ENCODE peak calls at places on chromosome 15, in nine cellular contexts. Q is Panc1, X is MM.1S, W is fibroblast of villous mesenchyme, K is ovary, O is upper lobe of left lung, G is choroid plexus epithelial cell, J is AG10803, F is lung. D is an unnamed sample.

GRCh38 chr15:51718199-51718598 is 19.3 kb downstream of the LYSMD2 start:
- DNase-seq in Q (no peak), X (no peak), W (no peak), K (no peak), O (no peak), G (no peak), J (peak), F (no peak), D (no peak)

GRCh38 chr15:49273734-49274318 is 103.8 kb downstream of the GALK2 start:
- DNase-seq in Q (no peak), X (no peak), W (peak), K (no peak), O (no peak), G (peak), J (peak), F (no peak), D (no peak)

GRCh38 chr15:100083572-100083971 is 258.2 kb downstream of the ADAMTS17 start:
- DNase-seq in Q (no peak), X (no peak), W (no peak), K (no peak), O (no peak), G (no peak), J (no peak), F (peak), D (no peak)

GRCh38 chr15:48380183-48380582 is 49.0 kb downstream of the DUT start:
- DNase-seq in Q (no peak), X (no peak), W (no peak), K (no peak), O (no peak), G (no peak), J (no peak), F (no peak), D (no peak)

GRCh38 chr15:78264304-78265136 is at the start of gene DNAJA4:
- DNase-seq in Q (no peak), X (no peak), W (peak), K (peak), O (peak), G (peak), J (peak), F (peak), D (no peak)

GRCh38 chr15:78399081-78399480 is 38.9 kb upstream of the IREB2 start:
- DNase-seq in Q (no peak), X (no peak), W (peak), K (no peak), O (no peak), G (peak), J (peak), F (no peak), D (no peak)

GRCh38 chr15:96542130-96542770 is 211.8 kb downstream of the NR2F2 start:
- DNase-seq in Q (no peak), X (no peak), W (no peak), K (no peak), O (no peak), G (no peak), J (no peak), F (no peak), D (no peak)

GRCh38 chr15:52295421-52295991 is at the start of gene MYO5C:
- DNase-seq in Q (no peak), X (peak), W (no peak), K (peak), O (peak), G (no peak), J (no peak), F (peak), D (no peak)

GRCh38 chr15:86231864-86232801 is 152.5 kb downstream of the AGBL1 start:
- DNase-seq in Q (no peak), X (peak), W (peak), K (no peak), O (peak), G (peak), J (peak), F (no peak), D (no peak)

GRCh38 chr15:82186748-82187415 is 75.7 kb downstream of the EFL1 start:
- DNase-seq in Q (no peak), X (no peak), W (no peak), K (no peak), O (no peak), G (no peak), J (no peak), F (no peak), D (no peak)

GRCh38 chr15:41940441-41940857 is 31.9 kb downstream of the EHD4 start:
- DNase-seq in Q (peak), X (no peak), W (peak), K (no peak), O (no peak), G (peak), J (peak), F (no peak), D (no peak)

GRCh38 chr15:63491116-63491817 is 13.1 kb upstream of the USP3 start:
- DNase-seq in Q (no peak), X (no peak), W (peak), K (no peak), O (no peak), G (no peak), J (peak), F (no peak), D (no peak)

GRCh38 chr15:94203321-94203720 is 28.0 kb upstream of the MCTP2 start:
- DNase-seq in Q (no peak), X (no peak), W (peak), K (no peak), O (no peak), G (no peak), J (no peak), F (no peak), D (no peak)

GRCh38 chr15:77402740-77403379 is 17.0 kb downstream of the PEAK1 start:
- DNase-seq in Q (no peak), X (no peak), W (peak), K (no peak), O (no peak), G (peak), J (peak), F (no peak), D (no peak)

GRCh38 chr15:39976291-39977274 is 42.7 kb downstream of the EIF2AK4 start:
- DNase-seq in Q (no peak), X (no peak), W (peak), K (peak), O (peak), G (peak), J (peak), F (no peak), D (no peak)

GRCh38 chr15:90121086-90121485 is 18.8 kb upstream of the IDH2 start:
- DNase-seq in Q (no peak), X (no peak), W (no peak), K (no peak), O (no peak), G (no peak), J (no peak), F (no peak), D (no peak)

GRCh38 chr15:93298901-93299300 is 209.9 kb upstream of the RGMA start:
- DNase-seq in Q (no peak), X (no peak), W (no peak), K (no peak), O (no peak), G (no peak), J (no peak), F (no peak), D (no peak)

GRCh38 chr15:100879046-100879445 is 585 bp upstream of the ALDH1A3 start:
- DNase-seq in Q (no peak), X (no peak), W (no peak), K (no peak), O (no peak), G (peak), J (no peak), F (no peak), D (no peak)

GRCh38 chr15:31434418-31435255 is 108.0 kb downstream of the KLF13 start:
- DNase-seq in Q (no peak), X (peak), W (peak), K (peak), O (peak), G (peak), J (peak), F (peak), D (no peak)

GRCh38 chr15:100947760-100948429 is 28.7 kb downstream of the LRRK1 start:
- DNase-seq in Q (no peak), X (no peak), W (no peak), K (no peak), O (no peak), G (peak), J (no peak), F (no peak), D (no peak)

GRCh38 chr15:68642491-68642845 is 63.7 kb downstream of the CORO2B start:
- DNase-seq in Q (no peak), X (no peak), W (no peak), K (peak), O (no peak), G (peak), J (no peak), F (no peak), D (no peak)

GRCh38 chr15:60017538-60018199 is 13.6 kb downstream of the FOXB1 start:
- DNase-seq in Q (no peak), X (peak), W (no peak), K (no peak), O (no peak), G (peak), J (no peak), F (no peak), D (no peak)

GRCh38 chr15:68489426-68489825 is 57.5 kb upstream of the ITGA11 start:
- DNase-seq in Q (no peak), X (no peak), W (no peak), K (no peak), O (no peak), G (no peak), J (peak), F (no peak), D (no peak)

GRCh38 chr15:58453931-58454793 is 22.4 kb downstream of the LIPC start:
- DNase-seq in Q (no peak), X (no peak), W (no peak), K (no peak), O (no peak), G (no peak), J (no peak), F (no peak), D (no peak)

GRCh38 chr15:31098491-31098917 is 3.0 kb downstream of the TRPM1 start:
- DNase-seq in Q (no peak), X (no peak), W (no peak), K (no peak), O (no peak), G (no peak), J (no peak), F (no peak), D (no peak)

GRCh38 chr15:70504305-70504951 is 258.9 kb downstream of the UACA start:
- DNase-seq in Q (no peak), X (peak), W (peak), K (peak), O (no peak), G (peak), J (peak), F (no peak), D (no peak)

GRCh38 chr15:64856429-64857145 is 14.9 kb downstream of the PLEKHO2 start:
- DNase-seq in Q (no peak), X (no peak), W (peak), K (peak), O (no peak), G (peak), J (peak), F (no peak), D (no peak)

GRCh38 chr15:39362832-39363561 is 217.9 kb upstream of the THBS1 start:
- DNase-seq in Q (no peak), X (no peak), W (peak), K (no peak), O (no peak), G (peak), J (peak), F (no peak), D (peak)

GRCh38 chr15:68849477-68849876 is 28.8 kb upstream of the ANP32A start:
- DNase-seq in Q (no peak), X (no peak), W (no peak), K (no peak), O (no peak), G (no peak), J (no peak), F (no peak), D (no peak)

GRCh38 chr15:87736921-87737389 is 519.6 kb downstream of the NTRK3 start:
- DNase-seq in Q (no peak), X (peak), W (no peak), K (no peak), O (no peak), G (no peak), J (peak), F (no peak), D (no peak)
- H3K4me3 ChIP-seq in Q (no peak), X (peak), W (no peak), K (no peak), O (no peak), G (no peak), J (no peak), F (no peak), D (no peak)

GRCh38 chr15:75204340-75205063 is 2.8 kb downstream of the C15orf39 start:
- DNase-seq in Q (peak), X (peak), W (peak), K (peak), O (peak), G (peak), J (peak), F (peak), D (peak)
- TF ChIP-seq CTCF in Q (peak), X (peak), W (peak), K (peak), O (peak), G (peak), J (peak), F (peak), D (peak)

GRCh38 chr15:25659251-25659650 is 203.9 kb downstream of the ATP10A start:
- DNase-seq in Q (no peak), X (no peak), W (no peak), K (no peak), O (peak), G (no peak), J (no peak), F (no peak), D (no peak)
- H3K4me3 ChIP-seq in Q (no peak), X (no peak), W (no peak), K (no peak), O (no peak), G (no peak), J (no peak), F (no peak), D (no peak)

DNA sequence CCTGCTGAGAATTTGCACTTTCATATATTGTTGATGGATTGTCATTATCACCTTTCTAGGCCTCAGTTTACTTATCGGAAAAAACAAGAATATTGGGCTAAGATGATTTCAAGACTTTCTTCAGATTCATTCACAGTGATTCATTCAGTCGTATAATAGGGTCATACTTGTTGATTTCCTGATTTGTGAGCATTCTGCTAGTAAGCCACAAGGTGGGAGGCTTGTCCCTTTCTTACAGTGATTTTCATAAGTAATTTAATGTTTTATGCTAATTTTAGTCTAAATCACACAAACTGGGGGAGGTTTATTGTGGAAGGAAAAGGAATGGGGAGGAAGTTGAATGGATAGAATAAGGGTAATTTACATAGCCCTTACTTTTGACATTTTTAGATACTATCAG is 126.8 kb upstream of the GOLGA6L4 start:
- DNase-seq in Q (no peak), X (no peak), W (peak), K (no peak), O (no peak), G (peak), J (peak), F (no peak), D (no peak)
- TF ChIP-seq CTCF in Q (peak), X (no peak), W (peak), K (no peak), O (no peak), G (peak), J (no peak), F (no peak), D (no peak)

DNA sequence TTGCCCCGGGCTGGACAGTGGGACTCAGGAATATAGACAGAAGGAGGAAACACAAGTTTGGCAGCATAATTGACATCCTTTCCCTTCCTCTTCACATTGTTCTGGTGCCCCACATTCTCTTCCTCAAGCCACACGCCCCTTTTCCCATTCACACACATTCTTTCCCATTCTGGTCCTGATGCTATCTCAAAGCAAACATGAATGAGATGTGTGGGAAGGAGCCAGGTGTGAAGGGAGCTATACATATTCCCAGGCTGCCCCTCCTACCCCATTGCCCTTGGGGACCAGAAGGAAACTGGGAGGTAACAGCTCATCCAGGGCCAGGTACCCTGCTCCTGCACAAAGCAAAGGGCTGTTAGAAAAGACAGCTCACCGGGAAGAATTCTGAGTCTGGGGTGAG is 23.4 kb upstream of the CLK3 start:
- DNase-seq in Q (no peak), X (no peak), W (no peak), K (no peak), O (no peak), G (no peak), J (no peak), F (no peak), D (no peak)
- H3K4me3 ChIP-seq in Q (no peak), X (no peak), W (no peak), K (no peak), O (no peak), G (no peak), J (no peak), F (no peak), D (no peak)

GRCh38 chr15:84783493-84784251 is 33.5 kb upstream of the ALPK3 start:
- DNase-seq in Q (no peak), X (no peak), W (no peak), K (no peak), O (peak), G (no peak), J (no peak), F (no peak), D (no peak)
- TF ChIP-seq CTCF in Q (no peak), X (no peak), W (peak), K (no peak), O (no peak), G (no peak), J (no peak), F (no peak), D (no peak)

GRCh38 chr15:34334676-34335075 is 2.9 kb downstream of the SLC12A6 start:
- DNase-seq in Q (no peak), X (no peak), W (no peak), K (no peak), O (no peak), G (no peak), J (no peak), F (no peak), D (no peak)
- H3K4me3 ChIP-seq in Q (no peak), X (peak), W (no peak), K (no peak), O (peak), G (no peak), J (no peak), F (no peak), D (no peak)

GRCh38 chr15:66080791-66081475 is 172.6 kb downstream of the MEGF11 start:
- DNase-seq in Q (no peak), X (no peak), W (peak), K (peak), O (peak), G (peak), J (peak), F (no peak), D (peak)
- TF ChIP-seq CTCF in Q (no peak), X (no peak), W (no peak), K (no peak), O (no peak), G (no peak), J (no peak), F (no peak), D (no peak)

D was measured in AG04449.